ENCODE peak calls at places on chromosomes 11 and 22, in nine cellular contexts. Z is GM23338, L is fibroblast of pulmonary artery, X is BE2C, U is cardiac muscle cell, J is dorsolateral prefrontal cortex, Q is kidney, G is cardiac fibroblast, H is lower leg skin. T is an unnamed sample.

GRCh38 chr11:35786918-35787557 is 124.5 kb downstream of the TRIM44 start:
- DNase-seq in Q (no peak), G (peak; percentile 19), X (no peak), J (no peak), Z (no peak), L (no peak), H (no peak), U (no peak), T (no peak)

GRCh38 chr11:541433-541885 is 4.1 kb downstream of the LRRC56 start:
- DNase-seq in G (no peak), Q (no peak), L (no peak), U (no peak), J (no peak), Z (no peak), X (no peak), H (no peak), T (no peak)

GRCh38 chr22:20766530-20766929 is 7.4 kb upstream of the SERPIND1 start:
- DNase-seq in L (no peak), X (no peak), H (no peak), Q (no peak), G (no peak), J (no peak), U (no peak), Z (no peak), T (no peak)

GRCh38 chr11:11313426-11313825 is 39.6 kb downstream of the CSNK2A3 start:
- DNase-seq in H (no peak), U (peak; percentile 17), Q (no peak), Z (no peak), L (peak; percentile 45), J (no peak), X (no peak), G (peak; percentile 57), T (no peak)

GRCh38 chr11:45817191-45817590 is 12.2 kb downstream of the SLC35C1 start:
- DNase-seq in Z (no peak), Q (no peak), G (no peak), L (no peak), X (no peak), U (no peak), H (no peak), J (no peak), T (peak; percentile 62)

GRCh38 chr11:93603671-93604070 is 57.8 kb upstream of the CEP295 start:
- DNase-seq in Q (no peak), X (no peak), H (no peak), Z (no peak), G (no peak), U (no peak), J (no peak), L (no peak), T (no peak)

GRCh38 chr22:35524966-35525686 is 15.5 kb upstream of the RASD2 start:
- DNase-seq in Q (no peak), X (peak; percentile 93), L (no peak), U (no peak), Z (no peak), J (peak; percentile 70), H (no peak), G (no peak), T (no peak)

GRCh38 chr11:10625281-10625981 is 57.0 kb upstream of the LYVE1 start:
- DNase-seq in G (no peak), U (no peak), J (no peak), Z (no peak), H (peak; percentile 75), L (no peak), X (no peak), Q (no peak), T (no peak)

GRCh38 chr22:30857103-30857502 is 111.5 kb downstream of the MORC2 start:
- DNase-seq in Z (no peak), G (no peak), J (peak; percentile 2), L (no peak), H (peak; percentile 68), U (no peak), X (no peak), Q (peak; percentile 46), T (no peak)

GRCh38 chr22:34800265-34800664 is 265.7 kb upstream of the ISX start:
- DNase-seq in Z (no peak), X (no peak), Q (peak; percentile 68), L (no peak), U (no peak), G (peak; percentile 3), H (no peak), J (no peak), T (no peak)

GRCh38 chr11:236774-237767 is at the start of gene PSMD13:
- DNase-seq in J (peak; percentile 80), Q (peak; percentile 96), H (peak; percentile 96), L (peak; percentile 84), Z (peak; percentile 90), U (peak; percentile 86), G (peak; percentile 80), X (peak; percentile 86), T (peak; percentile 89)

GRCh38 chr11:76147106-76147735 is 59.1 kb downstream of the WNT11 start:
- DNase-seq in Q (no peak), G (no peak), L (no peak), U (no peak), X (no peak), H (no peak), Z (no peak), J (no peak), T (no peak)

GRCh38 chr11:133123371-133123770 is 408.9 kb downstream of the OPCML start:
- DNase-seq in G (no peak), U (no peak), Q (no peak), J (no peak), Z (no peak), X (no peak), H (no peak), L (no peak), T (no peak)

GRCh38 chr22:41217553-41218157 is 12.5 kb downstream of the L3MBTL2 start:
- DNase-seq in X (peak; percentile 69), J (peak; percentile 62), Q (peak; percentile 91), G (peak; percentile 93), Z (peak; percentile 59), U (peak; percentile 94), H (peak; percentile 87), L (peak; percentile 96), T (peak; percentile 68)
- H3K4me3 ChIP-seq in X (peak overlapping the region; percentile 36), J (peak overlapping the region; percentile 19), Q (no peak overlapping the region), G (peak overlapping the region; percentile 40), Z (no peak overlapping the region), U (no peak overlapping the region), H (no peak overlapping the region), L (peak overlapping the region; percentile 9), T (peak overlapping the region; percentile 6)

DNA sequence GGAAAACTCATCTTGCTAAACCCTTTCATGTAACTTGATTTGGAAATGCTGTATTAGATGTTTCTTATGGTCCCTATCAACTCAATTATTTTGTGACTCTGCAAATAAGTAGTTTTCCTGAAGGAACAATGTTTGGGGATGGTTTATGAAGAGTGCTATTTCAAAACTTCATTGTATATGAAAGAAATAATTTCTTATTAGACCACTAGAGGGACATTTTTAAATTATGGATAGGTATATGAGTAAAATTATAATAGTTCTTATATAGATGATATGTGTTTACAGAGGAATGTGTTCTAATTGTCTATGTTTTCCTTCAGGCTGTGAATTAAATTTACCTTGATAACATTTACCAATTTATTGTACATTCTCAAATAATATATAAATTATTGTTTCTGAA is 509.4 kb upstream of the RAG2 start:
- DNase-seq in Q (no peak), H (no peak), Z (no peak), G (no peak), U (peak; percentile 1), L (no peak), J (no peak), X (no peak), T (no peak)
- TF ChIP-seq CTCF in Q (no peak), H (no peak), Z (no peak), G (peak; percentile 10), U (peak; percentile 23), L (peak; percentile 19), J (no peak), X (no peak), T (no peak)

DNA sequence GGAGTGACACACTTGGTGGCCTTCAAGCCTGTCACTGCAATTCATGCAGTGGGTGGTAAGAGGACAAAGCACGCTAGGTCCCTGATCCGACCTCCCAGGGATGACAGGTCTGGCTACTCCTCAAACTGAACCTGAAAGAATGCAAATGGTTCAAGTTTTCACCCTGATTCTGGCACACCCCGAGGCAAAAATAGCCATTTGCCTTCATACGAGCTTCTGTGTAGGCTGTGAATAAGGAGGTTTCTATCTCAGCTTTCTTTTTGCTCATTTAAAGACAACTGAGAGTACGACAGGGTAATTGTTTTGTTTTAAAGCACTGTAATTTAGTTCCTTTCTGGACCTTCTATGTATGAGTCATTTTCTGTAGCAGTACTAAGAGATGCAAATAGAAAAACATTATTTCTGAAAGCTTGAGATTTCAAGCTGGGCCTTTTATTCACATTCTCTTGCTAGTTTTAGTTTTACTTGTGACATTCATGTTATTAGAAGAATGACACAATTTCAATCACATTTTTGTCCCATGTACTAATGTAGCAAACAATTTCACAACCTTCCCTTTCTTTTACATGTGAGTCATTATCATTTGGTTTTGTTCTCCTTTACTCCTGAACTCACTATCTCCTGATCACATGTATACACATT is 56.6 kb upstream of the FDX1 start:
- DNase-seq in Z (no peak), Q (no peak), J (no peak), L (peak; percentile 65), G (peak; percentile 79), H (no peak), X (no peak), U (peak; percentile 43), T (peak; percentile 96)
- H3K4me3 ChIP-seq in Z (no peak overlapping the region), Q (no peak overlapping the region), J (no peak overlapping the region), L (no peak overlapping the region), G (peak overlapping the region; percentile 1), H (no peak overlapping the region), X (no peak overlapping the region), U (no peak overlapping the region), T (no peak overlapping the region)

GRCh38 chr11:81420668-81421550 is 1312.8 kb downstream of the FAM181B start:
- DNase-seq in L (no peak), X (no peak), H (no peak), U (no peak), Q (no peak), G (no peak), J (no peak), Z (peak; percentile 76), T (no peak)
- TF ChIP-seq CTCF in L (no peak), X (no peak), H (no peak), U (no peak), Q (no peak), G (no peak), J (no peak), Z (peak; percentile 41), T (no peak)